ENCODE peak calls at places on chromosomes 7 and 10, in five cellular contexts. U is EH, M is hippocampal formation, W is kidney tubule cell, D is LoVo. I is an unnamed sample.

GRCh38 chr10:124667425-124668130 is 76.6 kb downstream of the FAM53B start:
- DNase-seq in D (no peak), W (no peak), U (no peak), M (no peak), I (no peak)

GRCh38 chr10:77478248-77478963 is 159.2 kb downstream of the KCNMA1 start:
- DNase-seq in D (no peak), W (peak; percentile 91), U (peak; percentile 92), M (peak; percentile 68), I (no peak)

GRCh38 chr10:122152544-122152943 is 118.6 kb upstream of the BTBD16 start:
- DNase-seq in U (peak; percentile 70), W (no peak), M (peak; percentile 89), D (no peak), I (no peak)

GRCh38 chr10:107075117-107075516 is 89.4 kb downstream of the SORCS1 start:
- DNase-seq in D (no peak), W (no peak), M (no peak), U (no peak), I (no peak)

GRCh38 chr7:30902466-30902865 is 9.2 kb upstream of the AQP1 start:
- DNase-seq in D (no peak), M (no peak), W (no peak), U (no peak), I (no peak)

GRCh38 chr7:12941512-12941911 is 254.1 kb downstream of the ARL4A start:
- DNase-seq in U (no peak), D (no peak), M (no peak), W (no peak), I (no peak)

GRCh38 chr7:42606217-42606905 is 305.5 kb downstream of the C7orf25 start:
- DNase-seq in W (peak; percentile 11), D (no peak), M (no peak), U (peak; percentile 1), I (no peak)

GRCh38 chr7:79063019-79063698 is 390.3 kb downstream of the MAGI2 start:
- DNase-seq in M (peak; percentile 34), W (no peak), D (no peak), U (peak; percentile 6), I (no peak)

GRCh38 chr7:110591341-110591740 is 499.6 kb upstream of the LRRN3 start:
- DNase-seq in W (peak; percentile 6), D (no peak), U (peak; percentile 62), M (no peak), I (no peak)

GRCh38 chr7:85156661-85157213 is 30.1 kb downstream of the SEMA3D start:
- DNase-seq in M (no peak), U (no peak), W (no peak), D (no peak), I (no peak)

GRCh38 chr10:82084904-82085303 is 209.9 kb downstream of the NRG3 start:
- DNase-seq in W (no peak), M (no peak), D (no peak), U (no peak), I (no peak)

GRCh38 chr10:126955934-126956711 is 50.9 kb downstream of the DOCK1 start:
- DNase-seq in M (peak; percentile 49), W (no peak), U (no peak), D (no peak), I (no peak)

GRCh38 chr10:11403116-11403515 is 208.3 kb downstream of the USP6NL start:
- DNase-seq in D (no peak), M (no peak), W (no peak), U (no peak), I (no peak)

GRCh38 chr7:107712025-107712424 is 31.9 kb upstream of the CBLL1 start:
- DNase-seq in D (no peak), W (no peak), U (no peak), M (no peak), I (no peak)

GRCh38 chr7:47228386-47229014 is 353.4 kb downstream of the TNS3 start:
- DNase-seq in M (no peak), W (no peak), D (no peak), U (no peak), I (peak; percentile 28)

GRCh38 chr7:108030536-108030935 is 27.6 kb upstream of the LAMB1 start:
- DNase-seq in M (no peak), W (peak; percentile 73), U (peak; percentile 83), D (no peak), I (no peak)

GRCh38 chr7:54697659-54698186 is 61.3 kb downstream of the SEC61G start:
- DNase-seq in W (no peak), M (no peak), U (no peak), D (no peak), I (no peak)

I was measured in SW480.